ENCODE peak calls at places on chromosomes 2 and 18, in nine cellular contexts. One of them, this sample, is unnamed.

GRCh38 chr2:46169452-46169851 is 127.8 kb upstream of the EPAS1 start:
- DNase-seq in activated B cell treated with CpG ODN at 0.5 μM for 24 hours: no peak
- DNase-seq in HuH-7.5: no peak
- DNase-seq in HFFc6: no peak
- DNase-seq in MCF 10A: no peak
- DNase-seq in mammary epithelial cell: no peak
- DNase-seq in activated CD8-positive, alpha-beta memory T cell treated with anti-CD3 and anti-CD28 coated beads for 24 hours: no peak
- DNase-seq in stomach: no peak
- DNase-seq in COR-L47: no peak
- DNase-seq in this sample: no peak

GRCh38 chr18:77022556-77022955 is 110.0 kb downstream of the MBP start:
- DNase-seq in activated B cell treated with CpG ODN at 0.5 μM for 24 hours: no peak
- DNase-seq in HuH-7.5: no peak
- DNase-seq in HFFc6: no peak
- DNase-seq in MCF 10A: no peak
- DNase-seq in mammary epithelial cell: no peak
- DNase-seq in activated CD8-positive, alpha-beta memory T cell treated with anti-CD3 and anti-CD28 coated beads for 24 hours: no peak
- DNase-seq in stomach: no peak
- DNase-seq in COR-L47: no peak
- DNase-seq in this sample: no peak

GRCh38 chr2:102558463-102558862 is 60.9 kb upstream of the SLC9A2 start:
- DNase-seq in activated B cell treated with CpG ODN at 0.5 μM for 24 hours: no peak
- DNase-seq in HuH-7.5: no peak
- DNase-seq in HFFc6: no peak
- DNase-seq in MCF 10A: peak; percentile 22
- DNase-seq in mammary epithelial cell: no peak
- DNase-seq in activated CD8-positive, alpha-beta memory T cell treated with anti-CD3 and anti-CD28 coated beads for 24 hours: no peak
- DNase-seq in stomach: no peak
- DNase-seq in COR-L47: no peak
- DNase-seq in this sample: no peak

GRCh38 chr2:216294305-216294704 is 78.0 kb downstream of the MARCHF4 start:
- DNase-seq in activated B cell treated with CpG ODN at 0.5 μM for 24 hours: no peak
- DNase-seq in HuH-7.5: no peak
- DNase-seq in HFFc6: no peak
- DNase-seq in MCF 10A: no peak
- DNase-seq in mammary epithelial cell: peak; percentile 17
- DNase-seq in activated CD8-positive, alpha-beta memory T cell treated with anti-CD3 and anti-CD28 coated beads for 24 hours: no peak
- DNase-seq in stomach: no peak
- DNase-seq in COR-L47: no peak
- DNase-seq in this sample: no peak

GRCh38 chr2:232111551-232111950 is 150.0 kb downstream of the DIS3L2 start:
- DNase-seq in activated B cell treated with CpG ODN at 0.5 μM for 24 hours: no peak
- DNase-seq in HuH-7.5: no peak
- DNase-seq in HFFc6: no peak
- DNase-seq in MCF 10A: no peak
- DNase-seq in mammary epithelial cell: no peak
- DNase-seq in activated CD8-positive, alpha-beta memory T cell treated with anti-CD3 and anti-CD28 coated beads for 24 hours: no peak
- DNase-seq in stomach: no peak
- DNase-seq in COR-L47: no peak
- DNase-seq in this sample: no peak

GRCh38 chr2:8679827-8680731 is 1.8 kb upstream of the ID2 start:
- DNase-seq in activated B cell treated with CpG ODN at 0.5 μM for 24 hours: no peak
- DNase-seq in HuH-7.5: peak; percentile 91
- DNase-seq in HFFc6: no peak
- DNase-seq in MCF 10A: peak; percentile 10
- DNase-seq in mammary epithelial cell: no peak
- DNase-seq in activated CD8-positive, alpha-beta memory T cell treated with anti-CD3 and anti-CD28 coated beads for 24 hours: no peak
- DNase-seq in stomach: peak; percentile 76
- DNase-seq in COR-L47: peak; percentile 69
- DNase-seq in this sample: no peak

GRCh38 chr2:74414913-74415761 is 6.3 kb downstream of the C2orf81 start:
- DNase-seq in activated B cell treated with CpG ODN at 0.5 μM for 24 hours: peak; percentile 62
- DNase-seq in HuH-7.5: no peak
- DNase-seq in HFFc6: no peak
- DNase-seq in MCF 10A: no peak
- DNase-seq in mammary epithelial cell: no peak
- DNase-seq in activated CD8-positive, alpha-beta memory T cell treated with anti-CD3 and anti-CD28 coated beads for 24 hours: peak; percentile 75
- DNase-seq in stomach: peak; percentile 51
- DNase-seq in COR-L47: no peak
- DNase-seq in this sample: peak; percentile 36

GRCh38 chr18:58102020-58102419 is 58.0 kb downstream of the NEDD4L start:
- DNase-seq in activated B cell treated with CpG ODN at 0.5 μM for 24 hours: no peak
- DNase-seq in HuH-7.5: no peak
- DNase-seq in HFFc6: no peak
- DNase-seq in MCF 10A: no peak
- DNase-seq in mammary epithelial cell: no peak
- DNase-seq in activated CD8-positive, alpha-beta memory T cell treated with anti-CD3 and anti-CD28 coated beads for 24 hours: no peak
- DNase-seq in stomach: no peak
- DNase-seq in COR-L47: no peak
- DNase-seq in this sample: no peak

GRCh38 chr2:57656198-57656597 is 390.4 kb upstream of the VRK2 start:
- DNase-seq in activated B cell treated with CpG ODN at 0.5 μM for 24 hours: no peak
- DNase-seq in HuH-7.5: no peak
- DNase-seq in HFFc6: no peak
- DNase-seq in MCF 10A: no peak
- DNase-seq in mammary epithelial cell: no peak
- DNase-seq in activated CD8-positive, alpha-beta memory T cell treated with anti-CD3 and anti-CD28 coated beads for 24 hours: no peak
- DNase-seq in stomach: no peak
- DNase-seq in COR-L47: no peak
- DNase-seq in this sample: no peak

GRCh38 chr2:74551942-74552913 is 1.5 kb downstream of the LOXL3 start:
- DNase-seq in activated B cell treated with CpG ODN at 0.5 μM for 24 hours: no peak
- DNase-seq in HuH-7.5: no peak
- DNase-seq in HFFc6: no peak
- DNase-seq in MCF 10A: no peak
- DNase-seq in mammary epithelial cell: no peak
- DNase-seq in activated CD8-positive, alpha-beta memory T cell treated with anti-CD3 and anti-CD28 coated beads for 24 hours: no peak
- DNase-seq in stomach: no peak
- DNase-seq in COR-L47: no peak
- DNase-seq in this sample: peak; percentile 81

GRCh38 chr2:129239143-129239542 is 740.3 kb upstream of the RAB6C start:
- DNase-seq in activated B cell treated with CpG ODN at 0.5 μM for 24 hours: no peak
- DNase-seq in HuH-7.5: no peak
- DNase-seq in HFFc6: no peak
- DNase-seq in MCF 10A: no peak
- DNase-seq in mammary epithelial cell: no peak
- DNase-seq in activated CD8-positive, alpha-beta memory T cell treated with anti-CD3 and anti-CD28 coated beads for 24 hours: no peak
- DNase-seq in stomach: no peak
- DNase-seq in COR-L47: no peak
- DNase-seq in this sample: no peak

GRCh38 chr2:233466991-233467603 is 99.5 kb downstream of the USP40 start:
- DNase-seq in activated B cell treated with CpG ODN at 0.5 μM for 24 hours: no peak
- DNase-seq in HuH-7.5: no peak
- DNase-seq in HFFc6: no peak
- DNase-seq in MCF 10A: no peak
- DNase-seq in mammary epithelial cell: no peak
- DNase-seq in activated CD8-positive, alpha-beta memory T cell treated with anti-CD3 and anti-CD28 coated beads for 24 hours: no peak
- DNase-seq in stomach: peak; percentile 20
- DNase-seq in COR-L47: no peak
- DNase-seq in this sample: no peak

GRCh38 chr2:27308359-27308875 is at the start of gene UCN:
- DNase-seq in activated B cell treated with CpG ODN at 0.5 μM for 24 hours: no peak
- DNase-seq in HuH-7.5: no peak
- DNase-seq in HFFc6: peak; percentile 17
- DNase-seq in MCF 10A: no peak
- DNase-seq in mammary epithelial cell: peak; percentile 27
- DNase-seq in activated CD8-positive, alpha-beta memory T cell treated with anti-CD3 and anti-CD28 coated beads for 24 hours: no peak
- DNase-seq in stomach: no peak
- DNase-seq in COR-L47: no peak
- DNase-seq in this sample: no peak

GRCh38 chr2:199431748-199432213 is 26.0 kb downstream of the SATB2 start:
- DNase-seq in activated B cell treated with CpG ODN at 0.5 μM for 24 hours: no peak
- DNase-seq in HuH-7.5: no peak
- DNase-seq in HFFc6: peak; percentile 20
- DNase-seq in MCF 10A: no peak
- DNase-seq in mammary epithelial cell: no peak
- DNase-seq in activated CD8-positive, alpha-beta memory T cell treated with anti-CD3 and anti-CD28 coated beads for 24 hours: no peak
- DNase-seq in stomach: no peak
- DNase-seq in COR-L47: no peak
- DNase-seq in this sample: peak; percentile 84

GRCh38 chr2:27291865-27292264 is 9.6 kb downstream of the TRIM54 start:
- DNase-seq in activated B cell treated with CpG ODN at 0.5 μM for 24 hours: no peak
- DNase-seq in HuH-7.5: no peak
- DNase-seq in HFFc6: no peak
- DNase-seq in MCF 10A: peak; percentile 33
- DNase-seq in mammary epithelial cell: peak; percentile 10
- DNase-seq in activated CD8-positive, alpha-beta memory T cell treated with anti-CD3 and anti-CD28 coated beads for 24 hours: no peak
- DNase-seq in stomach: no peak
- DNase-seq in COR-L47: no peak
- DNase-seq in this sample: no peak

GRCh38 chr2:31541853-31542252 is 38.9 kb downstream of the SRD5A2 start:
- DNase-seq in activated B cell treated with CpG ODN at 0.5 μM for 24 hours: no peak
- DNase-seq in HuH-7.5: no peak
- DNase-seq in HFFc6: no peak
- DNase-seq in MCF 10A: no peak
- DNase-seq in mammary epithelial cell: no peak
- DNase-seq in activated CD8-positive, alpha-beta memory T cell treated with anti-CD3 and anti-CD28 coated beads for 24 hours: no peak
- DNase-seq in stomach: no peak
- DNase-seq in COR-L47: no peak
- DNase-seq in this sample: no peak

GRCh38 chr2:163752252-163752651 is 16.4 kb upstream of the FIGN start:
- DNase-seq in activated B cell treated with CpG ODN at 0.5 μM for 24 hours: no peak
- DNase-seq in HuH-7.5: no peak
- DNase-seq in HFFc6: no peak
- DNase-seq in MCF 10A: peak; percentile 61
- DNase-seq in mammary epithelial cell: peak; percentile 63
- DNase-seq in activated CD8-positive, alpha-beta memory T cell treated with anti-CD3 and anti-CD28 coated beads for 24 hours: no peak
- DNase-seq in stomach: no peak
- DNase-seq in COR-L47: no peak
- DNase-seq in this sample: no peak

GRCh38 chr2:86260978-86261377 is 61.7 kb downstream of the MRPL35 start:
- DNase-seq in activated B cell treated with CpG ODN at 0.5 μM for 24 hours: no peak
- DNase-seq in HuH-7.5: no peak
- DNase-seq in HFFc6: no peak
- DNase-seq in MCF 10A: no peak
- DNase-seq in mammary epithelial cell: no peak
- DNase-seq in activated CD8-positive, alpha-beta memory T cell treated with anti-CD3 and anti-CD28 coated beads for 24 hours: no peak
- DNase-seq in stomach: no peak
- DNase-seq in COR-L47: no peak
- DNase-seq in this sample: no peak

GRCh38 chr18:50142441-50143120 is 52.4 kb downstream of the MYO5B start:
- DNase-seq in activated B cell treated with CpG ODN at 0.5 μM for 24 hours: no peak
- DNase-seq in HuH-7.5: no peak
- DNase-seq in HFFc6: no peak
- DNase-seq in MCF 10A: peak; percentile 17
- DNase-seq in mammary epithelial cell: peak; percentile 81
- DNase-seq in activated CD8-positive, alpha-beta memory T cell treated with anti-CD3 and anti-CD28 coated beads for 24 hours: no peak
- DNase-seq in stomach: no peak
- DNase-seq in COR-L47: no peak
- DNase-seq in this sample: no peak

GRCh38 chr2:239047861-239048260 is 200.0 kb downstream of the TWIST2 start:
- DNase-seq in activated B cell treated with CpG ODN at 0.5 μM for 24 hours: no peak
- DNase-seq in HuH-7.5: no peak
- DNase-seq in HFFc6: no peak
- DNase-seq in MCF 10A: no peak
- DNase-seq in mammary epithelial cell: no peak
- DNase-seq in activated CD8-positive, alpha-beta memory T cell treated with anti-CD3 and anti-CD28 coated beads for 24 hours: no peak
- DNase-seq in stomach: no peak
- DNase-seq in COR-L47: no peak
- DNase-seq in this sample: no peak

GRCh38 chr2:206477296-206477695 is 34.0 kb downstream of the ADAM23 start:
- DNase-seq in activated B cell treated with CpG ODN at 0.5 μM for 24 hours: no peak
- DNase-seq in HuH-7.5: no peak
- DNase-seq in HFFc6: no peak
- DNase-seq in MCF 10A: no peak
- DNase-seq in mammary epithelial cell: peak; percentile 93
- DNase-seq in activated CD8-positive, alpha-beta memory T cell treated with anti-CD3 and anti-CD28 coated beads for 24 hours: no peak
- DNase-seq in stomach: no peak
- DNase-seq in COR-L47: peak; percentile 68
- DNase-seq in this sample: no peak

GRCh38 chr2:170530284-170530745 is 184.8 kb upstream of the SP5 start:
- DNase-seq in activated B cell treated with CpG ODN at 0.5 μM for 24 hours: no peak
- DNase-seq in HuH-7.5: peak; percentile 64
- DNase-seq in HFFc6: no peak
- DNase-seq in MCF 10A: peak; percentile 81
- DNase-seq in mammary epithelial cell: no peak
- DNase-seq in activated CD8-positive, alpha-beta memory T cell treated with anti-CD3 and anti-CD28 coated beads for 24 hours: no peak
- DNase-seq in stomach: peak; percentile 93
- DNase-seq in COR-L47: peak; percentile 99
- DNase-seq in this sample: peak; percentile 10

GRCh38 chr2:217655656-217656055 is 347.1 kb downstream of the TNS1 start:
- DNase-seq in activated B cell treated with CpG ODN at 0.5 μM for 24 hours: no peak
- DNase-seq in HuH-7.5: no peak
- DNase-seq in HFFc6: no peak
- DNase-seq in MCF 10A: no peak
- DNase-seq in mammary epithelial cell: no peak
- DNase-seq in activated CD8-positive, alpha-beta memory T cell treated with anti-CD3 and anti-CD28 coated beads for 24 hours: no peak
- DNase-seq in stomach: no peak
- DNase-seq in COR-L47: no peak
- DNase-seq in this sample: no peak

GRCh38 chr2:28380185-28380584 is 12.5 kb upstream of the FOSL2 start:
- DNase-seq in activated B cell treated with CpG ODN at 0.5 μM for 24 hours: no peak
- DNase-seq in HuH-7.5: no peak
- DNase-seq in HFFc6: no peak
- DNase-seq in MCF 10A: no peak
- DNase-seq in mammary epithelial cell: no peak
- DNase-seq in activated CD8-positive, alpha-beta memory T cell treated with anti-CD3 and anti-CD28 coated beads for 24 hours: no peak
- DNase-seq in stomach: no peak
- DNase-seq in COR-L47: no peak
- DNase-seq in this sample: no peak

GRCh38 chr2:177471990-177472389 is 79.4 kb downstream of the AGPS start:
- DNase-seq in activated B cell treated with CpG ODN at 0.5 μM for 24 hours: no peak
- DNase-seq in HuH-7.5: no peak
- DNase-seq in HFFc6: no peak
- DNase-seq in MCF 10A: no peak
- DNase-seq in mammary epithelial cell: no peak
- DNase-seq in activated CD8-positive, alpha-beta memory T cell treated with anti-CD3 and anti-CD28 coated beads for 24 hours: no peak
- DNase-seq in stomach: no peak
- DNase-seq in COR-L47: no peak
- DNase-seq in this sample: no peak

GRCh38 chr2:128967666-128968065 is 649.0 kb upstream of the HS6ST1 start:
- DNase-seq in activated B cell treated with CpG ODN at 0.5 μM for 24 hours: no peak
- DNase-seq in HuH-7.5: no peak
- DNase-seq in HFFc6: no peak
- DNase-seq in MCF 10A: no peak
- DNase-seq in mammary epithelial cell: peak; percentile 66
- DNase-seq in activated CD8-positive, alpha-beta memory T cell treated with anti-CD3 and anti-CD28 coated beads for 24 hours: no peak
- DNase-seq in stomach: no peak
- DNase-seq in COR-L47: no peak
- DNase-seq in this sample: no peak

GRCh38 chr2:227782804-227783203 is 30.8 kb upstream of the CCL20 start:
- DNase-seq in activated B cell treated with CpG ODN at 0.5 μM for 24 hours: no peak
- DNase-seq in HuH-7.5: no peak
- DNase-seq in HFFc6: no peak
- DNase-seq in MCF 10A: no peak
- DNase-seq in mammary epithelial cell: no peak
- DNase-seq in activated CD8-positive, alpha-beta memory T cell treated with anti-CD3 and anti-CD28 coated beads for 24 hours: no peak
- DNase-seq in stomach: no peak
- DNase-seq in COR-L47: no peak
- DNase-seq in this sample: no peak

GRCh38 chr2:105042189-105042588 is 4.3 kb downstream of the MRPS9 start:
- DNase-seq in activated B cell treated with CpG ODN at 0.5 μM for 24 hours: no peak
- DNase-seq in HuH-7.5: no peak
- DNase-seq in HFFc6: no peak
- DNase-seq in MCF 10A: no peak
- DNase-seq in mammary epithelial cell: no peak
- DNase-seq in activated CD8-positive, alpha-beta memory T cell treated with anti-CD3 and anti-CD28 coated beads for 24 hours: no peak
- DNase-seq in stomach: no peak
- DNase-seq in COR-L47: peak; percentile 31
- DNase-seq in this sample: no peak

GRCh38 chr2:23532311-23533013 is 147.5 kb downstream of the KLHL29 start:
- DNase-seq in activated B cell treated with CpG ODN at 0.5 μM for 24 hours: no peak
- DNase-seq in HuH-7.5: no peak
- DNase-seq in HFFc6: no peak
- DNase-seq in MCF 10A: no peak
- DNase-seq in mammary epithelial cell: no peak
- DNase-seq in activated CD8-positive, alpha-beta memory T cell treated with anti-CD3 and anti-CD28 coated beads for 24 hours: peak; percentile 73
- DNase-seq in stomach: no peak
- DNase-seq in COR-L47: peak; percentile 78
- DNase-seq in this sample: no peak

GRCh38 chr2:66334237-66335054 is 100.5 kb upstream of the MEIS1 start:
- DNase-seq in activated B cell treated with CpG ODN at 0.5 μM for 24 hours: no peak
- DNase-seq in HuH-7.5: no peak
- DNase-seq in HFFc6: no peak
- DNase-seq in MCF 10A: peak; percentile 89
- DNase-seq in mammary epithelial cell: peak; percentile 21
- DNase-seq in activated CD8-positive, alpha-beta memory T cell treated with anti-CD3 and anti-CD28 coated beads for 24 hours: no peak
- DNase-seq in stomach: no peak
- DNase-seq in COR-L47: peak; percentile 66
- DNase-seq in this sample: peak; percentile 63

GRCh38 chr2:10161961-10162441 is 39.5 kb downstream of the RRM2 start:
- DNase-seq in activated B cell treated with CpG ODN at 0.5 μM for 24 hours: no peak
- DNase-seq in HuH-7.5: no peak
- DNase-seq in HFFc6: no peak
- DNase-seq in MCF 10A: peak; percentile 84
- DNase-seq in mammary epithelial cell: peak; percentile 79
- DNase-seq in activated CD8-positive, alpha-beta memory T cell treated with anti-CD3 and anti-CD28 coated beads for 24 hours: no peak
- DNase-seq in stomach: no peak
- DNase-seq in COR-L47: no peak
- DNase-seq in this sample: no peak